ENCODE peak calls at places on chromosomes 16 and 17, in five cellular contexts. X is neuronal stem cell, G is uterus, O is transverse colon, U is tibial nerve. A is an unnamed sample.

GRCh38 chr17:45847101-45847500 is 2.4 kb downstream of the SPPL2C start:
- DNase-seq in U (no peak), O (no peak), X (no peak), G (no peak), A (no peak)

GRCh38 chr16:88569614-88569984 is 604 bp upstream of the ZC3H18 start:
- DNase-seq in O (no peak), G (no peak), U (no peak), X (no peak), A (peak)

GRCh38 chr17:50946223-50946890 is 80.2 kb upstream of the TOB1 start:
- DNase-seq in G (no peak), X (no peak), U (no peak), O (peak), A (no peak)

GRCh38 chr16:714558-715447 is at the start of gene METRN:
- DNase-seq in G (peak), U (peak), X (peak), O (peak), A (peak)

GRCh38 chr16:49876716-49877129 is 20.8 kb upstream of the ZNF423 start:
- DNase-seq in O (peak), G (peak), U (no peak), X (peak), A (peak)

GRCh38 chr17:2592974-2593845 is at the start of gene PAFAH1B1:
- DNase-seq in X (peak), G (peak), U (peak), O (peak), A (peak)

GRCh38 chr16:64933890-64934289 is 188.0 kb downstream of the CDH11 start:
- DNase-seq in X (no peak), G (no peak), O (no peak), U (no peak), A (peak)

GRCh38 chr17:2564876-2565275 is 28.6 kb upstream of the PAFAH1B1 start:
- DNase-seq in U (no peak), X (no peak), O (peak), G (no peak), A (peak)

GRCh38 chr16:56950455-56950854 is 11.3 kb upstream of the CETP start:
- DNase-seq in X (no peak), O (no peak), G (no peak), U (no peak), A (no peak)
- H3K4me3 ChIP-seq in X (no peak), O (no peak), G (no peak), U (no peak), A (no peak)

GRCh38 chr16:70686376-70687171 is 721 bp upstream of the MTSS2 start:
- DNase-seq in U (no peak), X (no peak), G (no peak), O (no peak), A (no peak)

GRCh38 chr16:70685938-70686375 is at the start of gene MTSS2:
- DNase-seq in X (peak), U (peak), O (peak), G (peak), A (peak)

GRCh38 chr16:70684146-70685060 is 1.4 kb downstream of the MTSS2 start:
- DNase-seq in X (no peak), O (no peak), U (no peak), G (no peak), A (no peak)

GRCh38 chr16:70687172-70687531 is 1.3 kb upstream of the MTSS2 start:
- DNase-seq in O (no peak), G (no peak), U (no peak), X (no peak), A (peak)

DNA sequence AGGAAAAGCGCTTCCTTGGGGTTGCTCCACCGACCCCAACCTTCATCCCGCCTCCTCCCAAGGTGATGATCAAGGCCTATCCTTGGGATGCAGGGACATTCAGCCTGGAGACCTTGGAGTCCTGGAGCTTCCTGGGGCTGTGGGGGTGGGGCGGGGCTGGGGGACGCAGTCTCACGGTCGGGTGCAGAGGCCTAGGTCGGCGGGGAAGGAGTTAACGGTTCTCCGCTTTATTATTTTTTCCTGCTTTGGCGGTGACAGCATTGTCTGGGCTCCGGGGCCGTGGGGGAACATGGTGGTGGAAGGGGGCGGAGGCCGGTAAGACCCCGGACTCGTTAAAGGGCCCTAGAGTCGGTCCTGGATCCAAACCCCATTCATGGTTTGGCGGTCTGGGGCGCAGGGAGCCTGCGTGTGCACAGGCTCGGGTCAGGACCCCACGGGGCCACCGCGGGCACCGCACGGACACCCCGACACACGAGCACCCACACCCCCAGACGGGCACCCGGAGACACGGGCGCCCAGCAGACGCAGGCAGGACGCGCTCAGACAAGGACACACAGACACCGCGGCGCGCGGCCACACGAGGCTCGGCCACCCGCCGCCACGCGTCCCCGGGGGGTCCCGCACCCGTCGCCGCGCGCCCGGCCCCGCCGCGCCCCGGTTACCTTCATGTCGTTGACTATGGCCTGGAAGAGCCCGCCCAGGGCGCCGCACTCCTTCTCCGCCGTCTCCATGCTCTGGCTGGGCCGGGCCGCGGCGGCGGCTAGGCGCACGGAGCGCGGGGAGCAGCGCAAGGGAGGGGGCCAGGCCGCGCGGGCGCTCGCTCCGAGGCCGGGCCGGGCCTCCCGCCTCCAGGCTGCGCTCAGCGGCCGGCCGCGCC is 554 bp downstream of the MTSS2 start:
- DNase-seq in O (no peak), G (no peak), U (no peak), X (no peak), A (no peak)
- H3K4me3 ChIP-seq in O (peak), G (peak), U (peak), X (peak), A (peak)

GRCh38 chr17:62794666-62794971 is 13.5 kb downstream of the MARCHF10 start:
- DNase-seq in U (no peak), O (no peak), G (no peak), X (no peak), A (no peak)

GRCh38 chr17:62790554-62790953 is 17.6 kb downstream of the MARCHF10 start:
- DNase-seq in O (no peak), X (no peak), U (no peak), G (no peak), A (peak)

GRCh38 chr17:62793919-62794665 is 14.0 kb downstream of the MARCHF10 start:
- DNase-seq in X (no peak), U (no peak), G (no peak), O (no peak), A (no peak)

GRCh38 chr17:62792122-62792800 is 15.9 kb downstream of the MARCHF10 start:
- DNase-seq in U (no peak), O (no peak), X (no peak), G (no peak), A (peak)

DNA sequence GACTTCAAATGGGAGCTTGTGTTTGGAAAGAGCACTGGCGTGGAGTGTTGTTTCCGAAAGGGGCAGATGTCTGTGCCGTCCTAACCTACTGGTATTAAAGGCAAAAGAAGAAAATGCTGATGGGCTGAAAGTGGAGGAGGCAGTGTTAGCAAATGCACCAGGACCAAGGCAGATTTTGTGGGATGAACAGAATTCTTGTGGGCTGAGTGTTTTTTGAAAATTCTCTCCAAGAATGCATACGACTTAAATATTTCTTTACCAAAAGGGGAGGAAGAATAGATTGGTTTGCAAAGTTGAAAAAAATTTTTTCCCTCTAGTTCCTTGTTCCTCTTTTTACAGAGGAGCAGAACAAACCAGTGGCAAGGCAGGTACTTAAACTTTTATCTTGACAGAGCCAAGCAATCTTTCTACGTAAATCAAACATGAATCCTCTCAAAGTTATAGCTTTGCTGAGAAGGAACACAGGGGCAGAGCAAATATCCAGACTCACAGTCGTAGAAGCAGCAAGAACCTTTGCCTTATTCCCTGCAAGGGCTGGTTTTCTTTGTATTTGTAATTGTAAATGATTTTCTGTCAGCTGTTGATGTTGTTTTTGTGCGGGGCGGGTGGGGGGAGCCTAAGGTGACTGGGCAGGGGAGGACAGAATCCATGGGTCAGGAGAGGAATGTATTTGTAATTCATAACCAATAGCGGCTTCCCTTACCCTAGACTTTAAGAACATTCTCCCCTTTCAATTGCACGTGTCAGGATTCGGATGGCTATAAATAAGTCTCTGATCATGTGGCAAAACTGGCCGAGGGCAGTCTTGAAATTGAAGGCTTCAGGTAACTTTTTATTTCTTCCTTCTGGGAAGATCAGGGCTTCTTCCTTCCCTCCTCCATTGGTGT is 16.6 kb downstream of the MARCHF10 start:
- DNase-seq in O (no peak), G (no peak), X (no peak), U (no peak), A (peak)
- H3K4me3 ChIP-seq in O (no peak), G (no peak), X (no peak), U (no peak), A (peak)

DNA sequence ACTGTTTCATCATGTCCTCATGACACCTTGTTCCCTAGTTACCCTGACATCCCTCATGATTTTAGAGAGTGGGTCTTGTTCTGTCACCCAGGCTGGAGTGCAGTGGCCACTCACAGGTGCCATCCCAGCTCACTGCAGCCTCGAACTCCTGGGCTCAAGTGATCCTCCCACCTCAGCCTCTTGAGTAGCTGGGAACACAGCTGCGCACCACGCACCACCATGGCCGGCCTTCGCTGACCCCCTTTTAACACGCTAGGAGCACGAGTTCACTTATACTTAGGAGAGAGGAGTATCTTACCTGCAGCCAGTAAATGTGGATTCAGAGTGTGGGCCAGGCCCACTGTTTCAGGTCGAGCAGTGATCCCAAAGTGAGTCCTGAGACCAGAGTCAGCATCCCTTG is 21.4 kb downstream of the NT5M start:
- DNase-seq in X (no peak), G (no peak), U (no peak), O (no peak), A (no peak)
- H3K4me3 ChIP-seq in X (no peak), G (no peak), U (no peak), O (no peak), A (no peak)

DNA sequence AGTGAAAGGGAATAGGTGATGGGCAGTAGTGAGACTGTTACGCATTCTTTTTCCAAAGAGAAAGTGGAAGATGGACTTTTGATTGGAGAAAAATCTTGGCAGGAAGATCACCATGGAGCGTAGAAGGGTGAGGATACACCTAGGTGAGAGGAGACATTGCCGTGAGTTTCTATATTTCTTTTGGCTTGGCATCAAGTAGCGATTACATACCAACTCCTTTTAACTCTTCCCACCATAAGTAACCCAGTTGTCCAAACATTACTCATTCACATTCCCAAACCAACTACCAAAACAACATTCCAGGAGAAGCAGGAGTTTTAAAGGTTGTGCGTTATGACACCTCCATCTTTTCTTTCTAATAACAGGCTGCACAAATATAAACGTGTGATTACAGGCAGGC is 10.7 kb upstream of the KRT28 start:
- DNase-seq in U (no peak), X (no peak), G (no peak), O (no peak), A (no peak)
- H3K4me3 ChIP-seq in U (no peak), X (no peak), G (no peak), O (no peak), A (no peak)

GRCh38 chr17:49497147-49498036 is 2.3 kb downstream of the NGFR start:
- DNase-seq in X (peak), U (peak), O (peak), G (no peak), A (no peak)
- H3K4me3 ChIP-seq in X (peak), U (peak), O (no peak), G (peak), A (peak)